ENCODE peak calls at places on chromosome 1, in six cellular contexts. P, J, Z, U, E and G are unnamed samples.

GRCh38 chr1:29557701-29558445 is 321.6 kb downstream of the PTPRU start:
- DNase-seq in P (no peak), J (no peak), Z (no peak), U (no peak), E (no peak), G (no peak)

GRCh38 chr1:29565490-29565889 is 329.2 kb downstream of the PTPRU start:
- DNase-seq in P (no peak), J (no peak), Z (no peak), U (no peak), E (no peak), G (no peak)

GRCh38 chr1:44849575-44850132 is 6.6 kb upstream of the PTCH2 start:
- DNase-seq in P (no peak), J (peak), Z (no peak), U (no peak), E (peak), G (no peak)

GRCh38 chr1:33260435-33260980 is 4.2 kb downstream of the ZNF362 start:
- DNase-seq in P (no peak), J (no peak), Z (no peak), U (no peak), E (no peak), G (no peak)

GRCh38 chr1:162011337-162012012 is 12.2 kb downstream of the OLFML2B start:
- DNase-seq in P (no peak), J (no peak), Z (no peak), U (no peak), E (peak), G (no peak)

GRCh38 chr1:9338354-9339250 is 45.9 kb downstream of the SPSB1 start:
- DNase-seq in P (no peak), J (no peak), Z (no peak), U (peak), E (no peak), G (peak)

GRCh38 chr1:100387644-100388350 is 35.5 kb downstream of the CDC14A start:
- DNase-seq in P (no peak), J (peak), Z (no peak), U (no peak), E (peak), G (peak)

GRCh38 chr1:92066321-92066720 is 8.9 kb downstream of the SETSIP start:
- DNase-seq in P (no peak), J (no peak), Z (no peak), U (no peak), E (no peak), G (no peak)

GRCh38 chr1:165303415-165303814 is 53.1 kb downstream of the LMX1A start:
- DNase-seq in P (no peak), J (no peak), Z (no peak), U (no peak), E (no peak), G (peak)

GRCh38 chr1:30940541-30940940 is 32.0 kb upstream of the SDC3 start:
- DNase-seq in P (no peak), J (no peak), Z (no peak), U (no peak), E (no peak), G (no peak)

GRCh38 chr1:78303620-78304019 is 187.2 kb upstream of the PTGFR start:
- DNase-seq in P (no peak), J (peak), Z (no peak), U (peak), E (peak), G (no peak)

GRCh38 chr1:161139765-161140164 is 7.3 kb upstream of the DEDD start:
- DNase-seq in P (no peak), J (peak), Z (no peak), U (peak), E (peak), G (peak)

GRCh38 chr1:24102966-24103365 is 9.0 kb downstream of the MYOM3 start:
- DNase-seq in P (no peak), J (no peak), Z (no peak), U (no peak), E (no peak), G (no peak)

GRCh38 chr1:94621802-94622201 is 80.2 kb upstream of the F3 start:
- DNase-seq in P (no peak), J (no peak), Z (no peak), U (no peak), E (no peak), G (no peak)

GRCh38 chr1:23187637-23188036 is 19.0 kb upstream of the LUZP1 start:
- DNase-seq in P (no peak), J (no peak), Z (no peak), U (no peak), E (peak), G (no peak)

GRCh38 chr1:230747886-230748800 is 955 bp downstream of the CAPN9 start:
- DNase-seq in P (no peak), J (no peak), Z (no peak), U (no peak), E (no peak), G (no peak)

GRCh38 chr1:13820456-13820855 is 120.5 kb downstream of the PRDM2 start:
- DNase-seq in P (no peak), J (no peak), Z (no peak), U (no peak), E (no peak), G (no peak)

GRCh38 chr1:244869364-244869827 is 5.1 kb upstream of the HNRNPU start:
- DNase-seq in P (no peak), J (no peak), Z (no peak), U (peak), E (no peak), G (no peak)

GRCh38 chr1:6005276-6005917 is 13.2 kb upstream of the NPHP4 start:
- DNase-seq in P (no peak), J (no peak), Z (no peak), U (no peak), E (no peak), G (no peak)

GRCh38 chr1:152884966-152885624 is 7.0 kb downstream of the SMCP start:
- DNase-seq in P (no peak), J (no peak), Z (no peak), U (no peak), E (no peak), G (no peak)

GRCh38 chr1:231839999-231840398 is 213.4 kb downstream of the DISC1 start:
- DNase-seq in P (no peak), J (no peak), Z (no peak), U (no peak), E (no peak), G (no peak)

GRCh38 chr1:172895050-172895460 is 155.7 kb downstream of the TNFSF18 start:
- DNase-seq in P (no peak), J (peak), Z (no peak), U (no peak), E (peak), G (no peak)

GRCh38 chr1:42922687-42923366 is 35.8 kb downstream of the SLC2A1 start:
- DNase-seq in P (peak), J (peak), Z (peak), U (peak), E (peak), G (peak)

GRCh38 chr1:221101792-221102191 is 222.5 kb downstream of the HLX start:
- DNase-seq in P (no peak), J (peak), Z (no peak), U (no peak), E (peak), G (no peak)

GRCh38 chr1:81690881-81691453 is 109.8 kb upstream of the ADGRL2 start:
- DNase-seq in P (no peak), J (no peak), Z (no peak), U (peak), E (peak), G (no peak)

GRCh38 chr1:66637146-66637545 is 103.2 kb downstream of the SGIP1 start:
- DNase-seq in P (no peak), J (no peak), Z (no peak), U (no peak), E (no peak), G (no peak)

GRCh38 chr1:218123968-218124367 is 161.1 kb upstream of the RRP15 start:
- DNase-seq in P (no peak), J (no peak), Z (peak), U (no peak), E (no peak), G (peak)
- H3K4me3 ChIP-seq in P (no peak), J (no peak), Z (no peak), U (no peak), E (no peak), G (no peak)

GRCh38 chr1:58812926-58813325 is 29.1 kb upstream of the JUN start:
- DNase-seq in P (no peak), J (no peak), Z (no peak), U (no peak), E (no peak), G (no peak)
- H2AK5ac ChIP-seq in P (no peak), J (peak), Z (no peak), U (no peak), E (peak), G (no peak)

GRCh38 chr1:205849619-205850355 is at the start of gene PM20D1:
- DNase-seq in P (no peak), J (peak), Z (peak), U (peak), E (no peak), G (peak)
- H3K4me3 ChIP-seq in P (no peak), J (peak), Z (no peak), U (no peak), E (peak), G (no peak)

DNA sequence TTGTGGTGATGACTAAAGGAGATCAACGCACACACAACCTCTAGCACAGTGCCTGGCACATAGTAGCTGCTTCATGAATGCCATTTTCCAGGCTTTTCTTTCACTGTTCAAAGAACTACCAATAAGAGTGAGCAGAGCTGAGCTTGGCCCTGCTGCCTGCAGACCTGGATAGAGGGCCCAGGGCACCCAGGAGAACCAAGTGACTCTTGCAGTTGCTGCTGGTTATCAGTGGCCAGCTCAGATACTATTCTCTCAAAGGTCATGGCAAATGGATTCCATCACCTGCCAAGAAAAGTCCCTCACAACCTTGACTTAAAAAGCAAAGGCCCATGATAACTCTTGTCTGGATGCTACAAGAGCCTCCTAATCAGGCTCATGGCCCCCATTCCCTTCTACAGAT is 41.7 kb downstream of the PLPP3 start:
- DNase-seq in P (no peak), J (no peak), Z (no peak), U (no peak), E (no peak), G (no peak)
- H2AK5ac ChIP-seq in P (no peak), J (no peak), Z (peak), U (no peak), E (no peak), G (no peak)

DNA sequence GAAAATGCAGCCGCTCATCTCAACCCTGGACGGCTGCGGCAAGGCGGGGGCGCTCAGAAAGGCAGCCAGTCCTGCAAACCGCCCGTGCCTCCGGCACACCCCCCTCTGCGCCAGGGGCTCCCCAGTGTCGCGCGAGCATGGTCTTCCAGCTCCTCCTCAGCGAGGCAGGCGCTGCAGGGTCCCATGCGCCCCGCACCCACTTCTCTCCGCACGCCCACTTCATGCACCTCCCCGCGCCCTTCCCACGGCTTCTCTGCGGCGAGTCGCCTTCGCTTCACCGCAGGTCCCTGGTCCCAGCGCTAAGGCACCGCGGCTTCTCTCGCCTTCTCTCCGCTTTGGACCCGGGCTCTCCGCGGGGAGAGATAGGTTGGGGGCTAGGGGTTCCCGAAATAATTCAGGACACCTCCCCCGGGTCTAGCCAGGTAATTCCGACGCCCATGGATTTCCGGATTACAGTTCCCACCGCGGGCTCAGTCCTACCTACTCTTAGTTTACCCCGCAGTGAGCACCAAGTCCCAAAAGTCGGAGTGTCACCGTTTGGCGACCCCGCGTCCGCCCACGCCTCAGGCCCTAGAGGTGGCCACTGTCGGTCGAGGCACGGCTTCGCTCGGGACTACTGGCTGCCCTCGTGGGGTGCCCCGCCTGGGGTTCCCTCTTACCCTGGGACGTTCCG is 67.5 kb downstream of the SYT2 start:
- DNase-seq in P (no peak), J (no peak), Z (no peak), U (no peak), E (no peak), G (no peak)
- H3K4me3 ChIP-seq in P (peak), J (no peak), Z (peak), U (peak), E (no peak), G (peak)

GRCh38 chr1:156104861-156105546 is 9.5 kb upstream of the LMNA start:
- DNase-seq in P (no peak), J (peak), Z (no peak), U (peak), E (peak), G (peak)
- H2AK5ac ChIP-seq in P (peak), J (peak), Z (peak), U (peak), E (peak), G (peak)